ENCODE peak calls at places on chromosomes 4 and X, in four cellular contexts. P is ELR, Y is T-helper 9 cell, L is EL. U is an unnamed sample.

GRCh38 chrX:1185556-1185955 is 26.9 kb downstream of the CRLF2 start:
- DNase-seq in P (no peak), Y (no peak), L (no peak), U (no peak)

GRCh38 chr4:20418865-20419451 is 167.3 kb downstream of the SLIT2 start:
- DNase-seq in P (peak), Y (no peak), L (peak), U (no peak)

GRCh38 chr4:15396157-15396800 is 31.6 kb upstream of the C1QTNF7 start:
- DNase-seq in P (peak), Y (peak), L (peak), U (peak)

GRCh38 chr4:35124116-35124515 is 1120.2 kb downstream of the ARAP2 start:
- DNase-seq in P (peak), Y (no peak), L (peak), U (no peak)

GRCh38 chr4:80811413-80811812 is 219.1 kb upstream of the BMP3 start:
- DNase-seq in P (no peak), Y (no peak), L (no peak), U (no peak)

GRCh38 chr4:118224239-118224829 is 128.5 kb downstream of the PRSS12 start:
- DNase-seq in P (peak), Y (no peak), L (peak), U (no peak)

GRCh38 chr4:23923840-23924239 is 34.0 kb upstream of the PPARGC1A start:
- DNase-seq in P (no peak), Y (no peak), L (no peak), U (no peak)

GRCh38 chrX:25427873-25428555 is 412.2 kb upstream of the ARX start:
- DNase-seq in P (no peak), Y (no peak), L (no peak), U (no peak)

GRCh38 chr4:109701566-109702399 is 1.5 kb downstream of the CASP6 start:
- DNase-seq in P (peak), Y (no peak), L (peak), U (no peak)

GRCh38 chr4:167897116-167897515 is 195.2 kb upstream of the ANXA10 start:
- DNase-seq in P (no peak), Y (no peak), L (peak), U (no peak)

GRCh38 chr4:101237773-101238172 is 109.6 kb downstream of the PPP3CA start:
- DNase-seq in P (no peak), Y (no peak), L (no peak), U (no peak)

U was measured in activated effector memory CD4-positive, alpha-beta T cell treated with Interleukin-2 at 50 U/mL for 16 hours.